ENCODE peak calls at places on chromosomes 7 and 10, in eight cellular contexts. O, B, S, H, F, Y, T and K are unnamed samples.
A peak's percentile ranks its signal among the peaks of the same experiment; 100 is the strongest.

GRCh38 chr10:48495282-48496045 is 109.4 kb downstream of the ARHGAP22 start:
- DNase-seq in O (no peak), B (peak; percentile 9), S (no peak), H (no peak), F (peak; percentile 26), Y (no peak), T (no peak), K (no peak)

GRCh38 chr10:104061196-104061595 is 24.5 kb downstream of the COL17A1 start:
- DNase-seq in O (no peak), B (no peak), S (no peak), H (no peak), F (no peak), Y (no peak), T (no peak), K (peak; percentile 47)

GRCh38 chr7:51187941-51188340 is 128.7 kb downstream of the COBL start:
- DNase-seq in O (no peak), B (no peak), S (no peak), H (peak; percentile 67), F (no peak), Y (peak; percentile 42), T (no peak), K (no peak)

GRCh38 chr10:49254556-49255318 is 44.2 kb upstream of the C10orf71 start:
- DNase-seq in O (no peak), B (no peak), S (peak; percentile 75), H (no peak), F (no peak), Y (no peak), T (no peak), K (no peak)

GRCh38 chr10:31451766-31452165 is 132.8 kb downstream of the ZEB1 start:
- DNase-seq in O (no peak), B (no peak), S (no peak), H (no peak), F (no peak), Y (no peak), T (no peak), K (no peak)

GRCh38 chr7:66258409-66258808 is 53.3 kb downstream of the TPST1 start:
- DNase-seq in O (no peak), B (no peak), S (no peak), H (no peak), F (no peak), Y (no peak), T (no peak), K (no peak)

GRCh38 chr10:127408733-127409132 is 140.4 kb upstream of the NPS start:
- DNase-seq in O (no peak), B (no peak), S (no peak), H (no peak), F (no peak), Y (no peak), T (no peak), K (no peak)

GRCh38 chr7:127440206-127440605 is 47.7 kb upstream of the ZNF800 start:
- DNase-seq in O (no peak), B (no peak), S (no peak), H (no peak), F (no peak), Y (no peak), T (no peak), K (no peak)

GRCh38 chr10:11742009-11742778 is at the start of gene ECHDC3:
- DNase-seq in O (peak; percentile 49), B (peak; percentile 73), S (peak; percentile 59), H (peak; percentile 86), F (no peak), Y (no peak), T (peak; percentile 82), K (no peak)

GRCh38 chr7:99469381-99470065 is 3.2 kb upstream of the ZNF789 start:
- DNase-seq in O (no peak), B (no peak), S (no peak), H (no peak), F (no peak), Y (peak; percentile 54), T (no peak), K (no peak)

GRCh38 chr10:115761166-115761565 is 511.8 kb downstream of the GFRA1 start:
- DNase-seq in O (no peak), B (no peak), S (no peak), H (no peak), F (no peak), Y (no peak), T (no peak), K (no peak)

GRCh38 chr7:98265841-98266271 is 13.8 kb upstream of the TECPR1 start:
- DNase-seq in O (no peak), B (no peak), S (no peak), H (no peak), F (peak; percentile 59), Y (peak; percentile 56), T (no peak), K (no peak)

GRCh38 chr10:33390046-33390445 is 55.6 kb upstream of the NRP1 start:
- DNase-seq in O (no peak), B (no peak), S (no peak), H (no peak), F (no peak), Y (no peak), T (no peak), K (no peak)

GRCh38 chr7:117085769-117086463 is 132.6 kb downstream of the ST7 start:
- DNase-seq in O (no peak), B (no peak), S (no peak), H (no peak), F (no peak), Y (peak; percentile 36), T (no peak), K (no peak)

GRCh38 chr7:33061282-33061928 is 1.2 kb downstream of the NT5C3A start:
- DNase-seq in O (no peak), B (no peak), S (no peak), H (no peak), F (no peak), Y (no peak), T (no peak), K (no peak)

GRCh38 chr10:114328876-114329275 is 75.4 kb downstream of the AFAP1L2 start:
- DNase-seq in O (no peak), B (peak; percentile 46), S (no peak), H (peak; percentile 76), F (no peak), Y (no peak), T (no peak), K (no peak)

GRCh38 chr10:69901623-69902505 is 100.2 kb downstream of the COL13A1 start:
- DNase-seq in O (no peak), B (peak; percentile 48), S (peak; percentile 30), H (peak; percentile 52), F (peak; percentile 41), Y (peak; percentile 48), T (no peak), K (no peak)

GRCh38 chr10:124728830-124729661 is 15.1 kb downstream of the FAM53B start:
- DNase-seq in O (no peak), B (no peak), S (no peak), H (no peak), F (no peak), Y (no peak), T (no peak), K (no peak)

GRCh38 chr7:139080905-139081304 is 28.6 kb downstream of the ZC3HAV1 start:
- DNase-seq in O (no peak), B (no peak), S (no peak), H (no peak), F (no peak), Y (no peak), T (no peak), K (no peak)